ENCODE peak calls at places on chromosomes 7 and 10, in seven cellular contexts. One of them, this sample, is unnamed.

GRCh38 chr7:118057404-118057803 is 126.6 kb upstream of the LSM8 start:
- DNase-seq in non-pigmented ciliary epithelial cell: peak; percentile 17
- DNase-seq in T-cell: no peak
- DNase-seq in AG10803: no peak
- DNase-seq in Right ventricle myocardium superior: no peak
- DNase-seq in lower leg skin: no peak
- DNase-seq in upper lobe of right lung: no peak
- DNase-seq in this sample: no peak

GRCh38 chr7:1197997-1198632 is 34.6 kb upstream of the UNCX start:
- DNase-seq in T-cell: no peak
- DNase-seq in AG10803: peak; percentile 94
- DNase-seq in lower leg skin: no peak
- DNase-seq in non-pigmented ciliary epithelial cell: no peak
- DNase-seq in Right ventricle myocardium superior: no peak
- DNase-seq in upper lobe of right lung: no peak
- DNase-seq in this sample: no peak

GRCh38 chr10:101291254-101292193 is 62.3 kb upstream of the LBX1 start:
- DNase-seq in Right ventricle myocardium superior: peak; percentile 78
- DNase-seq in AG10803: no peak
- DNase-seq in T-cell: peak; percentile 44
- DNase-seq in non-pigmented ciliary epithelial cell: no peak
- DNase-seq in upper lobe of right lung: no peak
- DNase-seq in lower leg skin: no peak
- DNase-seq in this sample: no peak

GRCh38 chr10:77279207-77279606 is 358.4 kb downstream of the KCNMA1 start:
- DNase-seq in lower leg skin: no peak
- DNase-seq in T-cell: peak; percentile 34
- DNase-seq in non-pigmented ciliary epithelial cell: no peak
- DNase-seq in upper lobe of right lung: no peak
- DNase-seq in Right ventricle myocardium superior: no peak
- DNase-seq in AG10803: peak; percentile 82
- DNase-seq in this sample: no peak

GRCh38 chr7:33789871-33790270 is 115.5 kb upstream of the BMPER start:
- DNase-seq in upper lobe of right lung: no peak
- DNase-seq in AG10803: no peak
- DNase-seq in lower leg skin: no peak
- DNase-seq in Right ventricle myocardium superior: no peak
- DNase-seq in T-cell: no peak
- DNase-seq in non-pigmented ciliary epithelial cell: no peak
- DNase-seq in this sample: no peak

GRCh38 chr10:122286872-122287271 is 15.8 kb downstream of the BTBD16 start:
- DNase-seq in non-pigmented ciliary epithelial cell: peak; percentile 67
- DNase-seq in AG10803: peak; percentile 54
- DNase-seq in upper lobe of right lung: no peak
- DNase-seq in Right ventricle myocardium superior: no peak
- DNase-seq in lower leg skin: no peak
- DNase-seq in T-cell: no peak
- DNase-seq in this sample: peak; percentile 23

GRCh38 chr7:36723951-36724664 is at the start of gene AOAH:
- DNase-seq in non-pigmented ciliary epithelial cell: no peak
- DNase-seq in T-cell: peak; percentile 85
- DNase-seq in lower leg skin: peak; percentile 66
- DNase-seq in AG10803: no peak
- DNase-seq in upper lobe of right lung: peak; percentile 79
- DNase-seq in Right ventricle myocardium superior: peak; percentile 74
- DNase-seq in this sample: no peak

GRCh38 chr10:59709472-59710125 is at the start of gene SLC16A9:
- DNase-seq in lower leg skin: peak; percentile 16
- DNase-seq in T-cell: no peak
- DNase-seq in AG10803: peak; percentile 4
- DNase-seq in upper lobe of right lung: peak; percentile 73
- DNase-seq in non-pigmented ciliary epithelial cell: no peak
- DNase-seq in Right ventricle myocardium superior: peak; percentile 69
- DNase-seq in this sample: no peak

GRCh38 chr10:45375716-45376231 is 1.8 kb downstream of the ALOX5 start:
- DNase-seq in AG10803: no peak
- DNase-seq in lower leg skin: no peak
- DNase-seq in upper lobe of right lung: peak; percentile 50
- DNase-seq in T-cell: no peak
- DNase-seq in Right ventricle myocardium superior: no peak
- DNase-seq in non-pigmented ciliary epithelial cell: no peak
- DNase-seq in this sample: no peak

GRCh38 chr7:4265056-4265455 is 417.0 kb upstream of the FOXK1 start:
- DNase-seq in non-pigmented ciliary epithelial cell: no peak
- DNase-seq in T-cell: no peak
- DNase-seq in AG10803: no peak
- DNase-seq in upper lobe of right lung: no peak
- DNase-seq in Right ventricle myocardium superior: no peak
- DNase-seq in lower leg skin: no peak
- DNase-seq in this sample: no peak

This sample was measured in retinal pigment epithelial cell.